ENCODE peak calls at places on chromosomes 6 and 20, in four cellular contexts. Q is IMR-90, G is Peyer's patch, H is heart left ventricle. N is an unnamed sample.

GRCh38 chr6:39076086-39076992 is 27.8 kb downstream of the GLP1R start:
- DNase-seq in Q (no peak), G (no peak), H (no peak), N (no peak)

GRCh38 chr6:158512809-158513208 is 47.1 kb upstream of the TMEM181 start:
- DNase-seq in Q (no peak), G (no peak), H (no peak), N (no peak)

GRCh38 chr6:131949615-131949908 is 1.6 kb downstream of the CCN2 start:
- DNase-seq in Q (peak; percentile 91), G (no peak), H (no peak), N (no peak)

GRCh38 chr6:150152891-150153876 is 10.3 kb downstream of the PPP1R14C start:
- DNase-seq in Q (peak; percentile 4), G (no peak), H (no peak), N (peak; percentile 48)

GRCh38 chr6:169997930-169998218 is 246.5 kb downstream of the ERMARD start:
- DNase-seq in Q (no peak), G (no peak), H (no peak), N (no peak)

GRCh38 chr20:31712112-31712553 is 10.5 kb downstream of the BCL2L1 start:
- DNase-seq in Q (no peak), G (no peak), H (peak; percentile 74), N (no peak)

GRCh38 chr6:76381612-76382011 is 309.1 kb upstream of the IMPG1 start:
- DNase-seq in Q (no peak), G (no peak), H (no peak), N (no peak)

GRCh38 chr6:161135695-161136591 is 137.9 kb downstream of the AGPAT4 start:
- DNase-seq in Q (no peak), G (no peak), H (no peak), N (no peak)

GRCh38 chr6:137808191-137808590 is 58.9 kb upstream of the TNFAIP3 start:
- DNase-seq in Q (peak; percentile 80), G (no peak), H (no peak), N (no peak)

GRCh38 chr6:46011241-46012085 is 4.2 kb downstream of the CLIC5 start:
- DNase-seq in Q (no peak), G (peak; percentile 75), H (peak; percentile 59), N (no peak)

GRCh38 chr6:14002176-14002947 is 77.6 kb downstream of the RNF182 start:
- DNase-seq in Q (no peak), G (no peak), H (no peak), N (no peak)

GRCh38 chr6:134436950-134437349 is 119.0 kb upstream of the SGK1 start:
- DNase-seq in Q (peak; percentile 67), G (no peak), H (no peak), N (no peak)

GRCh38 chr6:50007821-50008220 is 14.0 kb downstream of the DEFB110 start:
- DNase-seq in Q (peak; percentile 57), G (no peak), H (no peak), N (no peak)

GRCh38 chr20:44959896-44960852 is at the start of gene TOMM34:
- DNase-seq in Q (peak; percentile 90), G (peak; percentile 99), H (peak; percentile 96), N (peak; percentile 92)

GRCh38 chr20:57866250-57867106 is 156.7 kb upstream of the PMEPA1 start:
- DNase-seq in Q (no peak), G (no peak), H (no peak), N (no peak)

GRCh38 chr20:43583982-43584432 is 6.7 kb upstream of the IFT52 start:
- DNase-seq in Q (peak; percentile 97), G (peak; percentile 18), H (peak; percentile 54), N (peak; percentile 89)

GRCh38 chr6:143225929-143226328 is 165.2 kb downstream of the AIG1 start:
- DNase-seq in Q (no peak), G (no peak), H (no peak), N (no peak)

GRCh38 chr6:20402181-20403079 is 751 bp downstream of the E2F3 start:
- DNase-seq in Q (no peak), G (peak; percentile 74), H (peak; percentile 55), N (peak; percentile 87)

GRCh38 chr20:59788811-59789210 is 144.6 kb downstream of the SYCP2 start:
- DNase-seq in Q (no peak), G (no peak), H (no peak), N (no peak)

GRCh38 chr6:106642476-106642875 is 13.1 kb downstream of the QRSL1 start:
- DNase-seq in Q (no peak), G (no peak), H (no peak), N (no peak)

GRCh38 chr20:23148721-23149570 is 62.8 kb upstream of the CD93 start:
- DNase-seq in Q (no peak), G (no peak), H (no peak), N (no peak)

GRCh38 chr20:58224974-58225373 is 3.5 kb downstream of the ANKRD60 start:
- DNase-seq in Q (peak; percentile 35), G (no peak), H (no peak), N (no peak)

GRCh38 chr20:17227669-17228623 is 1.1 kb downstream of the PCSK2 start:
- DNase-seq in Q (peak; percentile 1), G (no peak), H (no peak), N (no peak)

GRCh38 chr6:114108119-114109002 is 137.4 kb upstream of the HDAC2 start:
- DNase-seq in Q (peak; percentile 68), G (peak; percentile 28), H (peak; percentile 54), N (peak; percentile 30)

GRCh38 chr6:33785766-33786165 is 3.2 kb downstream of the LEMD2 start:
- DNase-seq in Q (peak; percentile 50), G (no peak), H (no peak), N (no peak)

GRCh38 chr6:111631018-111631417 is 25.3 kb upstream of the TRAF3IP2 start:
- DNase-seq in Q (no peak), G (no peak), H (no peak), N (peak; percentile 45)

GRCh38 chr6:87660226-87660886 is 41.7 kb downstream of the AKIRIN2 start:
- DNase-seq in Q (peak; percentile 83), G (no peak), H (no peak), N (no peak)

GRCh38 chr20:15396900-15397299 is 1059.5 kb upstream of the FLRT3 start:
- DNase-seq in Q (no peak), G (no peak), H (no peak), N (no peak)

GRCh38 chr20:10178727-10179313 is 39.8 kb upstream of the SNAP25 start:
- DNase-seq in Q (peak; percentile 55), G (no peak), H (no peak), N (no peak)

GRCh38 chr6:35062676-35063574 is 78.2 kb downstream of the TCP11 start:
- DNase-seq in Q (no peak), G (no peak), H (peak; percentile 2), N (no peak)

GRCh38 chr20:21981179-21981578 is 275.7 kb downstream of the PAX1 start:
- DNase-seq in Q (no peak), G (no peak), H (no peak), N (no peak)

GRCh38 chr6:155333414-155333813 is 19.1 kb upstream of the TFB1M start:
- DNase-seq in Q (no peak), G (no peak), H (no peak), N (no peak)

GRCh38 chr6:69791065-69791471 is 5.7 kb downstream of the LMBRD1 start:
- DNase-seq in Q (peak; percentile 4), G (no peak), H (no peak), N (no peak)

DNA sequence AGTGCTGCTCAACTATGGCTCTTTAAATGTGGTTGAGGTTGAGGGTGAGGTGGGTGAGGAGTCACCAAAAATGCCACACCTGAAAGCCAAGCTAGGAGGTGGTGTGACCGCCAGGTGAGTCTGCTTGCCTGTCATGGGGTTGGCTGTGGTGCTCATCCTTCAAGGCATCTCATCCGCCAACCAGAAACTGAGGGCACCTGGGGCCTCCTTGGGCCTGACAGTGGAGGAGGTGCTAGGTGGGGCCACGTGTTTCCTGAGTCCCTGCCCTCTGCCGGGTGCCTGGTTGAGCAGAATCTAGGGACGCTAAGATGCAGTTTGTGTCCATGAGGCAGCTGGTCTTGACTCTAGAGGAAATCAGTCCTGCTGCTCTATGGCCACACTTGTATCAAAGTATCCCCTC is 16.2 kb downstream of the CCDC167 start:
- DNase-seq in Q (no peak), G (no peak), H (no peak), N (no peak)
- TF ChIP-seq POLR2A in Q (no peak), G (no peak), H (no peak), N (no peak)

GRCh38 chr6:12065321-12066140 is 53.4 kb downstream of the HIVEP1 start:
- DNase-seq in Q (no peak), G (peak; percentile 33), H (no peak), N (no peak)
- TF ChIP-seq POLR2A in Q (no peak), G (no peak), H (no peak), N (no peak)

GRCh38 chr6:31351734-31352496 is 5.1 kb downstream of the HLA-B start:
- DNase-seq in Q (no peak), G (no peak), H (no peak), N (no peak)

GRCh38 chr6:31352497-31353368 is 4.2 kb downstream of the HLA-B start:
- DNase-seq in Q (no peak), G (no peak), H (no peak), N (no peak)

GRCh38 chr6:31350551-31350950 is 6.4 kb downstream of the HLA-B start:
- DNase-seq in Q (no peak), G (peak; percentile 64), H (no peak), N (no peak)

GRCh38 chr6:31353508-31353907 is 3.5 kb downstream of the HLA-B start:
- DNase-seq in Q (no peak), G (no peak), H (no peak), N (no peak)

GRCh38 chr6:31350973-31351733 is 5.8 kb downstream of the HLA-B start:
- DNase-seq in Q (no peak), G (no peak), H (no peak), N (no peak)
- TF ChIP-seq POLR2A in Q (no peak), G (no peak), H (no peak), N (no peak)

GRCh38 chr6:2249126-2249525 is 3.7 kb upstream of the GMDS start:
- DNase-seq in Q (no peak), G (no peak), H (no peak), N (no peak)

GRCh38 chr6:2247664-2248063 is 2.3 kb upstream of the GMDS start:
- DNase-seq in Q (no peak), G (no peak), H (no peak), N (no peak)

GRCh38 chr6:2244261-2245102 is 923 bp downstream of the GMDS start:
- DNase-seq in Q (no peak), G (peak; percentile 31), H (no peak), N (no peak)

GRCh38 chr6:2245103-2245953 is at the start of gene GMDS:
- DNase-seq in Q (peak; percentile 91), G (peak; percentile 84), H (peak; percentile 90), N (peak; percentile 95)

GRCh38 chr6:2245954-2246863 is 804 bp upstream of the GMDS start:
- DNase-seq in Q (peak; percentile 62), G (peak; percentile 50), H (peak; percentile 66), N (peak; percentile 42)
- TF ChIP-seq POLR2A in Q (no peak), G (no peak), H (no peak), N (no peak)